ENCODE peak calls at places on chromosomes 1 and 21, in five cellular contexts. One of them, this sample, is unnamed.

GRCh38 chr1:15341634-15342375 is 67.9 kb upstream of the EFHD2 start:
- DNase-seq in bronchial epithelial cell: peak; percentile 84
- DNase-seq in stimulated activated CD4-positive, alpha-beta T cell treated with anti-CD3 and anti-CD28 coated beads, Interleukin-2, amount 100 ng/mL, for 24 hours: no peak
- DNase-seq in C1 segment of cervical spinal cord: no peak
- DNase-seq in stimulated activated CD8-positive, alpha-beta memory T cell treated with anti-CD3 and anti-CD28 coated beads, Interleukin-7, amount 100 ng/mL, for 1 hour: no peak
- DNase-seq in this sample: no peak

GRCh38 chr1:192817202-192817601 is 8.4 kb downstream of the RGS2 start:
- DNase-seq in bronchial epithelial cell: no peak
- DNase-seq in stimulated activated CD4-positive, alpha-beta T cell treated with anti-CD3 and anti-CD28 coated beads, Interleukin-2, amount 100 ng/mL, for 24 hours: no peak
- DNase-seq in C1 segment of cervical spinal cord: no peak
- DNase-seq in stimulated activated CD8-positive, alpha-beta memory T cell treated with anti-CD3 and anti-CD28 coated beads, Interleukin-7, amount 100 ng/mL, for 1 hour: no peak
- DNase-seq in this sample: no peak

GRCh38 chr1:154400381-154400801 is 4.8 kb upstream of the IL6R start:
- DNase-seq in bronchial epithelial cell: no peak
- DNase-seq in stimulated activated CD4-positive, alpha-beta T cell treated with anti-CD3 and anti-CD28 coated beads, Interleukin-2, amount 100 ng/mL, for 24 hours: no peak
- DNase-seq in C1 segment of cervical spinal cord: no peak
- DNase-seq in stimulated activated CD8-positive, alpha-beta memory T cell treated with anti-CD3 and anti-CD28 coated beads, Interleukin-7, amount 100 ng/mL, for 1 hour: no peak
- DNase-seq in this sample: no peak

GRCh38 chr1:35726814-35727433 is 8.2 kb upstream of the C1orf216 start:
- DNase-seq in bronchial epithelial cell: peak; percentile 44
- DNase-seq in stimulated activated CD4-positive, alpha-beta T cell treated with anti-CD3 and anti-CD28 coated beads, Interleukin-2, amount 100 ng/mL, for 24 hours: peak; percentile 54
- DNase-seq in C1 segment of cervical spinal cord: peak; percentile 19
- DNase-seq in stimulated activated CD8-positive, alpha-beta memory T cell treated with anti-CD3 and anti-CD28 coated beads, Interleukin-7, amount 100 ng/mL, for 1 hour: no peak
- DNase-seq in this sample: no peak

GRCh38 chr1:185939142-185939541 is 205.0 kb downstream of the HMCN1 start:
- DNase-seq in bronchial epithelial cell: peak; percentile 8
- DNase-seq in stimulated activated CD4-positive, alpha-beta T cell treated with anti-CD3 and anti-CD28 coated beads, Interleukin-2, amount 100 ng/mL, for 24 hours: no peak
- DNase-seq in C1 segment of cervical spinal cord: no peak
- DNase-seq in stimulated activated CD8-positive, alpha-beta memory T cell treated with anti-CD3 and anti-CD28 coated beads, Interleukin-7, amount 100 ng/mL, for 1 hour: no peak
- DNase-seq in this sample: no peak

GRCh38 chr1:61192666-61193325 is 110.4 kb downstream of the NFIA start:
- DNase-seq in bronchial epithelial cell: no peak
- DNase-seq in stimulated activated CD4-positive, alpha-beta T cell treated with anti-CD3 and anti-CD28 coated beads, Interleukin-2, amount 100 ng/mL, for 24 hours: no peak
- DNase-seq in C1 segment of cervical spinal cord: no peak
- DNase-seq in stimulated activated CD8-positive, alpha-beta memory T cell treated with anti-CD3 and anti-CD28 coated beads, Interleukin-7, amount 100 ng/mL, for 1 hour: no peak
- DNase-seq in this sample: no peak

GRCh38 chr1:110083453-110084225 is 13.2 kb upstream of the ALX3 start:
- DNase-seq in bronchial epithelial cell: no peak
- DNase-seq in stimulated activated CD4-positive, alpha-beta T cell treated with anti-CD3 and anti-CD28 coated beads, Interleukin-2, amount 100 ng/mL, for 24 hours: no peak
- DNase-seq in C1 segment of cervical spinal cord: no peak
- DNase-seq in stimulated activated CD8-positive, alpha-beta memory T cell treated with anti-CD3 and anti-CD28 coated beads, Interleukin-7, amount 100 ng/mL, for 1 hour: no peak
- DNase-seq in this sample: peak; percentile 79

GRCh38 chr21:38389891-38390290 is 108.4 kb downstream of the ERG start:
- DNase-seq in bronchial epithelial cell: no peak
- DNase-seq in stimulated activated CD4-positive, alpha-beta T cell treated with anti-CD3 and anti-CD28 coated beads, Interleukin-2, amount 100 ng/mL, for 24 hours: no peak
- DNase-seq in C1 segment of cervical spinal cord: no peak
- DNase-seq in stimulated activated CD8-positive, alpha-beta memory T cell treated with anti-CD3 and anti-CD28 coated beads, Interleukin-7, amount 100 ng/mL, for 1 hour: no peak
- DNase-seq in this sample: no peak

GRCh38 chr1:32241011-32241763 is 5.8 kb upstream of the FAM167B start:
- DNase-seq in bronchial epithelial cell: peak; percentile 26
- DNase-seq in stimulated activated CD4-positive, alpha-beta T cell treated with anti-CD3 and anti-CD28 coated beads, Interleukin-2, amount 100 ng/mL, for 24 hours: peak; percentile 39
- DNase-seq in C1 segment of cervical spinal cord: peak; percentile 55
- DNase-seq in stimulated activated CD8-positive, alpha-beta memory T cell treated with anti-CD3 and anti-CD28 coated beads, Interleukin-7, amount 100 ng/mL, for 1 hour: no peak
- DNase-seq in this sample: peak; percentile 85

GRCh38 chr1:166902279-166902678 is 26.2 kb upstream of the TADA1 start:
- DNase-seq in bronchial epithelial cell: peak; percentile 92
- DNase-seq in stimulated activated CD4-positive, alpha-beta T cell treated with anti-CD3 and anti-CD28 coated beads, Interleukin-2, amount 100 ng/mL, for 24 hours: no peak
- DNase-seq in C1 segment of cervical spinal cord: no peak
- DNase-seq in stimulated activated CD8-positive, alpha-beta memory T cell treated with anti-CD3 and anti-CD28 coated beads, Interleukin-7, amount 100 ng/mL, for 1 hour: no peak
- DNase-seq in this sample: no peak

GRCh38 chr1:103230061-103230460 is 121.7 kb upstream of the COL11A1 start:
- DNase-seq in bronchial epithelial cell: no peak
- DNase-seq in stimulated activated CD4-positive, alpha-beta T cell treated with anti-CD3 and anti-CD28 coated beads, Interleukin-2, amount 100 ng/mL, for 24 hours: no peak
- DNase-seq in C1 segment of cervical spinal cord: no peak
- DNase-seq in stimulated activated CD8-positive, alpha-beta memory T cell treated with anti-CD3 and anti-CD28 coated beads, Interleukin-7, amount 100 ng/mL, for 1 hour: no peak
- DNase-seq in this sample: no peak

GRCh38 chr1:97745912-97746311 is 174.9 kb downstream of the DPYD start:
- DNase-seq in bronchial epithelial cell: peak; percentile 53
- DNase-seq in stimulated activated CD4-positive, alpha-beta T cell treated with anti-CD3 and anti-CD28 coated beads, Interleukin-2, amount 100 ng/mL, for 24 hours: no peak
- DNase-seq in C1 segment of cervical spinal cord: no peak
- DNase-seq in stimulated activated CD8-positive, alpha-beta memory T cell treated with anti-CD3 and anti-CD28 coated beads, Interleukin-7, amount 100 ng/mL, for 1 hour: no peak
- DNase-seq in this sample: no peak

GRCh38 chr1:17965515-17966100 is 142.0 kb upstream of the IGSF21 start:
- DNase-seq in bronchial epithelial cell: no peak
- DNase-seq in stimulated activated CD4-positive, alpha-beta T cell treated with anti-CD3 and anti-CD28 coated beads, Interleukin-2, amount 100 ng/mL, for 24 hours: no peak
- DNase-seq in C1 segment of cervical spinal cord: no peak
- DNase-seq in stimulated activated CD8-positive, alpha-beta memory T cell treated with anti-CD3 and anti-CD28 coated beads, Interleukin-7, amount 100 ng/mL, for 1 hour: no peak
- DNase-seq in this sample: no peak

GRCh38 chr1:18977428-18977827 is 21.0 kb upstream of the IFFO2 start:
- DNase-seq in bronchial epithelial cell: no peak
- DNase-seq in stimulated activated CD4-positive, alpha-beta T cell treated with anti-CD3 and anti-CD28 coated beads, Interleukin-2, amount 100 ng/mL, for 24 hours: peak; percentile 15
- DNase-seq in C1 segment of cervical spinal cord: no peak
- DNase-seq in stimulated activated CD8-positive, alpha-beta memory T cell treated with anti-CD3 and anti-CD28 coated beads, Interleukin-7, amount 100 ng/mL, for 1 hour: no peak
- DNase-seq in this sample: no peak

GRCh38 chr21:42739061-42739931 is 85.9 kb downstream of the PDE9A start:
- DNase-seq in bronchial epithelial cell: no peak
- DNase-seq in stimulated activated CD4-positive, alpha-beta T cell treated with anti-CD3 and anti-CD28 coated beads, Interleukin-2, amount 100 ng/mL, for 24 hours: no peak
- DNase-seq in C1 segment of cervical spinal cord: no peak
- DNase-seq in stimulated activated CD8-positive, alpha-beta memory T cell treated with anti-CD3 and anti-CD28 coated beads, Interleukin-7, amount 100 ng/mL, for 1 hour: no peak
- DNase-seq in this sample: no peak

GRCh38 chr1:64396817-64397216 is 73.1 kb upstream of the CACHD1 start:
- DNase-seq in bronchial epithelial cell: no peak
- DNase-seq in stimulated activated CD4-positive, alpha-beta T cell treated with anti-CD3 and anti-CD28 coated beads, Interleukin-2, amount 100 ng/mL, for 24 hours: no peak
- DNase-seq in C1 segment of cervical spinal cord: no peak
- DNase-seq in stimulated activated CD8-positive, alpha-beta memory T cell treated with anti-CD3 and anti-CD28 coated beads, Interleukin-7, amount 100 ng/mL, for 1 hour: no peak
- DNase-seq in this sample: no peak

GRCh38 chr1:86704972-86705632 is 726 bp downstream of the SH3GLB1 start:
- DNase-seq in bronchial epithelial cell: peak; percentile 42
- DNase-seq in stimulated activated CD4-positive, alpha-beta T cell treated with anti-CD3 and anti-CD28 coated beads, Interleukin-2, amount 100 ng/mL, for 24 hours: peak; percentile 46
- DNase-seq in C1 segment of cervical spinal cord: peak; percentile 81
- DNase-seq in stimulated activated CD8-positive, alpha-beta memory T cell treated with anti-CD3 and anti-CD28 coated beads, Interleukin-7, amount 100 ng/mL, for 1 hour: no peak
- DNase-seq in this sample: no peak

GRCh38 chr1:16076871-16077250 is 3.4 kb upstream of the FAM131C start:
- DNase-seq in bronchial epithelial cell: peak; percentile 42
- DNase-seq in stimulated activated CD4-positive, alpha-beta T cell treated with anti-CD3 and anti-CD28 coated beads, Interleukin-2, amount 100 ng/mL, for 24 hours: no peak
- DNase-seq in C1 segment of cervical spinal cord: no peak
- DNase-seq in stimulated activated CD8-positive, alpha-beta memory T cell treated with anti-CD3 and anti-CD28 coated beads, Interleukin-7, amount 100 ng/mL, for 1 hour: no peak
- DNase-seq in this sample: no peak

GRCh38 chr1:246320286-246320685 is 186.8 kb downstream of the SMYD3 start:
- DNase-seq in bronchial epithelial cell: no peak
- DNase-seq in stimulated activated CD4-positive, alpha-beta T cell treated with anti-CD3 and anti-CD28 coated beads, Interleukin-2, amount 100 ng/mL, for 24 hours: no peak
- DNase-seq in C1 segment of cervical spinal cord: no peak
- DNase-seq in stimulated activated CD8-positive, alpha-beta memory T cell treated with anti-CD3 and anti-CD28 coated beads, Interleukin-7, amount 100 ng/mL, for 1 hour: no peak
- DNase-seq in this sample: no peak

GRCh38 chr1:30101477-30102227 is 621.7 kb downstream of the MATN1 start:
- DNase-seq in bronchial epithelial cell: no peak
- DNase-seq in stimulated activated CD4-positive, alpha-beta T cell treated with anti-CD3 and anti-CD28 coated beads, Interleukin-2, amount 100 ng/mL, for 24 hours: no peak
- DNase-seq in C1 segment of cervical spinal cord: no peak
- DNase-seq in stimulated activated CD8-positive, alpha-beta memory T cell treated with anti-CD3 and anti-CD28 coated beads, Interleukin-7, amount 100 ng/mL, for 1 hour: no peak
- DNase-seq in this sample: no peak

GRCh38 chr1:160675641-160676410 is 29.0 kb upstream of the SLAMF1 start:
- DNase-seq in bronchial epithelial cell: peak; percentile 60
- DNase-seq in stimulated activated CD4-positive, alpha-beta T cell treated with anti-CD3 and anti-CD28 coated beads, Interleukin-2, amount 100 ng/mL, for 24 hours: peak; percentile 74
- DNase-seq in C1 segment of cervical spinal cord: peak; percentile 11
- DNase-seq in stimulated activated CD8-positive, alpha-beta memory T cell treated with anti-CD3 and anti-CD28 coated beads, Interleukin-7, amount 100 ng/mL, for 1 hour: peak; percentile 42
- DNase-seq in this sample: peak; percentile 94